ENCODE peak calls at places on chromosomes 4 and X, in ten cellular contexts. J is ELF-1, U is stomach, X is AG04450, L is fibroblast of lung, E is mesenteric fat pad, Q is AG08396, H is T-helper 2 cell, I is ELR, M is A549. B is an unnamed sample.

GRCh38 chr4:171519457-171519856 is 293.7 kb upstream of the GALNTL6 start:
- DNase-seq in J (no peak), U (no peak), X (no peak), L (no peak), E (no peak), Q (no peak), H (no peak), I (no peak), M (no peak), B (no peak)

GRCh38 chr4:122963222-122963621 is 40.8 kb upstream of the NUDT6 start:
- DNase-seq in J (no peak), U (no peak), X (no peak), L (peak; percentile 39), E (no peak), Q (peak; percentile 8), H (no peak), I (peak; percentile 48), M (no peak), B (no peak)

GRCh38 chrX:119622356-119623232 is 16.4 kb upstream of the NKRF start:
- DNase-seq in J (no peak), U (peak; percentile 50), X (no peak), L (peak; percentile 86), E (no peak), Q (no peak), H (no peak), I (peak; percentile 2), M (no peak), B (no peak)

GRCh38 chrX:634306-634958 is 3.8 kb downstream of the SHOX start:
- DNase-seq in J (peak; percentile 56), U (peak; percentile 11), X (no peak), L (no peak), E (peak; percentile 84), Q (no peak), H (no peak), I (no peak), M (no peak), B (no peak)

GRCh38 chr4:180449395-180449956 is 1793.7 kb upstream of the TENM3 start:
- DNase-seq in J (peak; percentile 63), U (no peak), X (no peak), L (peak; percentile 44), E (no peak), Q (no peak), H (peak; percentile 4), I (peak; percentile 72), M (peak; percentile 19), B (peak; percentile 51)

GRCh38 chr4:104064650-104065577 is 345.1 kb upstream of the TACR3 start:
- DNase-seq in J (peak; percentile 7), U (peak; percentile 29), X (no peak), L (peak; percentile 41), E (no peak), Q (peak; percentile 2), H (peak; percentile 8), I (peak; percentile 33), M (peak; percentile 5), B (peak; percentile 44)

GRCh38 chr4:8128096-8128856 is 30.3 kb downstream of the ABLIM2 start:
- DNase-seq in J (peak; percentile 71), U (no peak), X (no peak), L (no peak), E (no peak), Q (no peak), H (no peak), I (no peak), M (no peak), B (no peak)

GRCh38 chrX:12979630-12980015 is 4.7 kb downstream of the TMSB4X start:
- DNase-seq in J (no peak), U (no peak), X (no peak), L (no peak), E (no peak), Q (no peak), H (peak; percentile 26), I (no peak), M (no peak), B (no peak)

GRCh38 chrX:10325606-10326005 is 168.8 kb downstream of the CLCN4 start:
- DNase-seq in J (no peak), U (no peak), X (no peak), L (peak; percentile 45), E (no peak), Q (no peak), H (no peak), I (no peak), M (no peak), B (no peak)

GRCh38 chr4:120348521-120348920 is 281.9 kb upstream of the MAD2L1 start:
- DNase-seq in J (no peak), U (no peak), X (no peak), L (no peak), E (no peak), Q (no peak), H (no peak), I (no peak), M (no peak), B (no peak)

GRCh38 chr4:55365347-55365728 is 19.3 kb downstream of the SRD5A3 start:
- DNase-seq in J (no peak), U (no peak), X (no peak), L (no peak), E (no peak), Q (no peak), H (no peak), I (no peak), M (no peak), B (no peak)

GRCh38 chr4:72505314-72505744 is 63.7 kb downstream of the ADAMTS3 start:
- DNase-seq in J (peak; percentile 79), U (no peak), X (peak; percentile 26), L (peak; percentile 73), E (no peak), Q (peak; percentile 52), H (peak; percentile 22), I (peak; percentile 65), M (no peak), B (no peak)

GRCh38 chr4:78613522-78614311 is 62.1 kb downstream of the ANXA3 start:
- DNase-seq in J (no peak), U (no peak), X (no peak), L (no peak), E (no peak), Q (no peak), H (peak; percentile 20), I (no peak), M (no peak), B (no peak)

GRCh38 chrX:55710701-55711100 is 6.8 kb upstream of the RRAGB start:
- DNase-seq in J (no peak), U (no peak), X (no peak), L (peak; percentile 17), E (no peak), Q (peak; percentile 13), H (no peak), I (peak; percentile 75), M (no peak), B (no peak)

GRCh38 chr4:29310252-29310651 is 1409.9 kb upstream of the PCDH7 start:
- DNase-seq in J (no peak), U (no peak), X (no peak), L (no peak), E (no peak), Q (no peak), H (no peak), I (no peak), M (no peak), B (no peak)

GRCh38 chr4:156662921-156663320 is 308.7 kb downstream of the PDGFC start:
- DNase-seq in J (no peak), U (no peak), X (no peak), L (no peak), E (no peak), Q (no peak), H (no peak), I (no peak), M (no peak), B (no peak)

GRCh38 chrX:135625995-135626394 is 87.4 kb upstream of the CT45A1 start:
- DNase-seq in J (no peak), U (no peak), X (no peak), L (no peak), E (no peak), Q (no peak), H (no peak), I (peak; percentile 30), M (no peak), B (no peak)

GRCh38 chr4:161336016-161336415 is 827.8 kb downstream of the FSTL5 start:
- DNase-seq in J (no peak), U (no peak), X (no peak), L (no peak), E (no peak), Q (no peak), H (no peak), I (no peak), M (no peak), B (no peak)

GRCh38 chr4:84482564-84483563 is 16.2 kb downstream of the NKX6-1 start:
- DNase-seq in J (no peak), U (no peak), X (no peak), L (no peak), E (no peak), Q (no peak), H (peak; percentile 31), I (no peak), M (no peak), B (no peak)

GRCh38 chr4:80005863-80006262 is 67.2 kb downstream of the ANTXR2 start:
- DNase-seq in J (no peak), U (no peak), X (no peak), L (no peak), E (no peak), Q (no peak), H (peak; percentile 73), I (peak; percentile 71), M (no peak), B (no peak)

GRCh38 chr4:10762541-10762940 is 78.0 kb upstream of the CLNK start:
- DNase-seq in J (peak; percentile 57), U (no peak), X (peak; percentile 62), L (peak; percentile 60), E (no peak), Q (peak; percentile 23), H (no peak), I (peak; percentile 84), M (no peak), B (no peak)

GRCh38 chr4:98522603-98523395 is 135.6 kb downstream of the TSPAN5 start:
- DNase-seq in J (no peak), U (no peak), X (peak; percentile 78), L (peak; percentile 85), E (no peak), Q (peak; percentile 27), H (no peak), I (peak; percentile 92), M (no peak), B (no peak)

GRCh38 chrX:10769165-10769564 is 148.8 kb upstream of the MID1 start:
- DNase-seq in J (peak; percentile 50), U (no peak), X (no peak), L (peak; percentile 49), E (no peak), Q (peak; percentile 15), H (peak; percentile 2), I (peak; percentile 60), M (peak; percentile 32), B (peak; percentile 5)

GRCh38 chrX:40864972-40865371 is 129.6 kb upstream of the MED14 start:
- DNase-seq in J (no peak), U (no peak), X (peak; percentile 53), L (peak; percentile 40), E (no peak), Q (peak; percentile 59), H (no peak), I (peak; percentile 31), M (no peak), B (no peak)

GRCh38 chr4:139656614-139657486 is 8.8 kb upstream of the MGST2 start:
- DNase-seq in J (peak; percentile 82), U (peak; percentile 64), X (peak; percentile 51), L (peak; percentile 73), E (no peak), Q (peak; percentile 72), H (peak; percentile 83), I (peak; percentile 86), M (peak; percentile 56), B (peak; percentile 79)

GRCh38 chrX:7083468-7084396 is 63.8 kb upstream of the STS start:
- DNase-seq in J (peak; percentile 16), U (no peak), X (peak; percentile 72), L (peak; percentile 83), E (no peak), Q (peak; percentile 75), H (peak; percentile 94), I (peak; percentile 92), M (no peak), B (no peak)

GRCh38 chrX:100591256-100592051 is 6.7 kb downstream of the TNMD start:
- DNase-seq in J (no peak), U (no peak), X (no peak), L (no peak), E (no peak), Q (no peak), H (no peak), I (no peak), M (no peak), B (no peak)

GRCh38 chrX:39905946-39906345 is 191.8 kb downstream of the BCOR start:
- DNase-seq in J (no peak), U (no peak), X (no peak), L (no peak), E (no peak), Q (no peak), H (no peak), I (no peak), M (no peak), B (no peak)